ENCODE peak calls at places on chromosome 4, in six cellular contexts. X is activated CD4-positive, alpha-beta T cell treated with anti-CD3 and anti-CD28 coated beads, Interleukin-2, amount 50 U/mL, for 48 hours; H is stimulated activated CD8-positive, alpha-beta memory T cell treated with anti-CD3 and anti-CD28 coated beads, Interleukin-7, amount 100 ng/mL, for 1 hour; B is cardiac fibroblast; K is choroid plexus epithelial cell; U is AG08395. D is an unnamed sample.

GRCh38 chr4:168496834-168497233 is at the start of gene PALLD:
- DNase-seq in U (peak), B (no peak), K (peak), X (no peak), H (no peak), D (no peak)

GRCh38 chr4:38842998-38843397 is 13.6 kb downstream of the TLR6 start:
- DNase-seq in K (no peak), B (no peak), H (no peak), U (no peak), X (no peak), D (peak)

GRCh38 chr4:19944806-19945205 is 306.9 kb upstream of the SLIT2 start:
- DNase-seq in U (no peak), H (no peak), K (no peak), B (no peak), X (no peak), D (no peak)

GRCh38 chr4:69056921-69057562 is 39.2 kb upstream of the UGT2B7 start:
- DNase-seq in H (no peak), X (no peak), K (peak), B (peak), U (no peak), D (no peak)

GRCh38 chr4:41212221-41213203 is 1.8 kb downstream of the APBB2 start:
- DNase-seq in B (peak), U (peak), H (no peak), X (no peak), K (peak), D (no peak)

GRCh38 chr4:125235971-125236370 is 78.8 kb upstream of the FAT4 start:
- DNase-seq in U (no peak), H (no peak), B (no peak), X (no peak), K (no peak), D (no peak)

GRCh38 chr4:16597829-16598228 is 300.6 kb downstream of the LDB2 start:
- DNase-seq in K (peak), H (no peak), X (no peak), B (peak), U (peak), D (no peak)

GRCh38 chr4:92477309-92477708 is 173.5 kb downstream of the GRID2 start:
- DNase-seq in B (no peak), U (no peak), X (no peak), K (no peak), H (no peak), D (no peak)

GRCh38 chr4:123889376-123889945 is 492.9 kb downstream of the SPRY1 start:
- DNase-seq in B (peak), K (peak), H (no peak), X (no peak), U (no peak), D (no peak)

GRCh38 chr4:14841801-14842748 is 160.2 kb upstream of the CPEB2 start:
- DNase-seq in U (peak), X (no peak), K (no peak), H (no peak), B (peak), D (no peak)

GRCh38 chr4:102438396-102438795 is 62.8 kb upstream of the NFKB1 start:
- DNase-seq in H (no peak), B (peak), U (peak), K (peak), X (no peak), D (no peak)

GRCh38 chr4:163269156-163269555 is 63.2 kb downstream of the NPY1R start:
- DNase-seq in X (no peak), K (no peak), H (no peak), U (no peak), B (no peak), D (no peak)

GRCh38 chr4:7297374-7297773 is 105.0 kb downstream of the SORCS2 start:
- DNase-seq in X (no peak), B (no peak), U (no peak), H (no peak), K (no peak), D (no peak)

GRCh38 chr4:155966661-155967060 is 13.0 kb upstream of the CTSO start:
- DNase-seq in K (no peak), H (no peak), U (no peak), X (no peak), B (no peak), D (no peak)

D was measured in NCI-H1930.